ENCODE peak calls at places on chromosomes 2 and 18, in eight cellular contexts. One of them, this sample, is unnamed.

GRCh38 chr2:10821291-10821690 is 8.7 kb upstream of the PDIA6 start:
- DNase-seq in AG10803: no peak
- DNase-seq in T-helper 2 cell: no peak
- DNase-seq in right atrium auricular region: no peak
- DNase-seq in T-helper 1 cell: no peak
- DNase-seq in aorta: no peak
- DNase-seq in coronary artery: no peak
- DNase-seq in NCI-H460: no peak
- DNase-seq in this sample: no peak

GRCh38 chr2:1884933-1885580 is 140.7 kb upstream of the PXDN start:
- DNase-seq in AG10803: peak
- DNase-seq in T-helper 2 cell: no peak
- DNase-seq in right atrium auricular region: no peak
- DNase-seq in T-helper 1 cell: no peak
- DNase-seq in aorta: peak
- DNase-seq in coronary artery: no peak
- DNase-seq in NCI-H460: no peak
- DNase-seq in this sample: no peak

GRCh38 chr2:85326946-85327756 is 638 bp downstream of the TGOLN2 start:
- DNase-seq in AG10803: peak
- DNase-seq in T-helper 2 cell: peak
- DNase-seq in right atrium auricular region: no peak
- DNase-seq in T-helper 1 cell: peak
- DNase-seq in aorta: peak
- DNase-seq in coronary artery: peak
- DNase-seq in NCI-H460: no peak
- DNase-seq in this sample: no peak

GRCh38 chr2:199874209-199874608 is 23.2 kb upstream of the FTCDNL1 start:
- DNase-seq in AG10803: no peak
- DNase-seq in T-helper 2 cell: no peak
- DNase-seq in right atrium auricular region: no peak
- DNase-seq in T-helper 1 cell: no peak
- DNase-seq in aorta: no peak
- DNase-seq in coronary artery: no peak
- DNase-seq in NCI-H460: no peak
- DNase-seq in this sample: no peak

GRCh38 chr2:112312821-112313220 is 37.4 kb downstream of the ZC3H6 start:
- DNase-seq in AG10803: no peak
- DNase-seq in T-helper 2 cell: no peak
- DNase-seq in right atrium auricular region: no peak
- DNase-seq in T-helper 1 cell: no peak
- DNase-seq in aorta: no peak
- DNase-seq in coronary artery: no peak
- DNase-seq in NCI-H460: no peak
- DNase-seq in this sample: no peak

GRCh38 chr2:241561811-241562210 is 3.3 kb downstream of the BOK start:
- DNase-seq in AG10803: peak
- DNase-seq in T-helper 2 cell: no peak
- DNase-seq in right atrium auricular region: peak
- DNase-seq in T-helper 1 cell: no peak
- DNase-seq in aorta: peak
- DNase-seq in coronary artery: no peak
- DNase-seq in NCI-H460: no peak
- DNase-seq in this sample: no peak

GRCh38 chr2:102056079-102056581 is 64.4 kb downstream of the IL1R2 start:
- DNase-seq in AG10803: no peak
- DNase-seq in T-helper 2 cell: no peak
- DNase-seq in right atrium auricular region: no peak
- DNase-seq in T-helper 1 cell: no peak
- DNase-seq in aorta: no peak
- DNase-seq in coronary artery: no peak
- DNase-seq in NCI-H460: no peak
- DNase-seq in this sample: no peak

GRCh38 chr18:77062518-77063003 is 70.0 kb downstream of the MBP start:
- DNase-seq in AG10803: peak
- DNase-seq in T-helper 2 cell: peak
- DNase-seq in right atrium auricular region: peak
- DNase-seq in T-helper 1 cell: peak
- DNase-seq in aorta: no peak
- DNase-seq in coronary artery: no peak
- DNase-seq in NCI-H460: no peak
- DNase-seq in this sample: no peak

GRCh38 chr2:62313433-62314227 is 117.7 kb downstream of the B3GNT2 start:
- DNase-seq in AG10803: no peak
- DNase-seq in T-helper 2 cell: peak
- DNase-seq in right atrium auricular region: no peak
- DNase-seq in T-helper 1 cell: no peak
- DNase-seq in aorta: no peak
- DNase-seq in coronary artery: no peak
- DNase-seq in NCI-H460: no peak
- DNase-seq in this sample: no peak

This sample was measured in CD14-positive monocyte.